ENCODE peak calls at places on chromosome 20, in four cellular contexts. R, U, X and J are unnamed samples.

GRCh38 chr20:2305946-2306345 is 10.1 kb downstream of the TGM3 start:
- DNase-seq in R (no peak), U (no peak), X (no peak), J (no peak)

GRCh38 chr20:44646641-44647274 is 4.7 kb downstream of the ADA start:
- DNase-seq in X (no peak), U (peak; percentile 42), R (peak; percentile 77), J (peak; percentile 31)

GRCh38 chr20:35404614-35405259 is 7.0 kb downstream of the UQCC1 start:
- DNase-seq in R (no peak), U (no peak), X (no peak), J (no peak)

GRCh38 chr20:50020283-50020682 is 37.5 kb downstream of the SNAI1 start:
- DNase-seq in R (peak; percentile 38), X (no peak), U (no peak), J (no peak)

GRCh38 chr20:40741507-40742106 is 52.6 kb upstream of the MAFB start:
- DNase-seq in U (peak; percentile 56), X (peak; percentile 64), R (peak; percentile 34), J (peak; percentile 43)

GRCh38 chr20:23114018-23114417 is 27.9 kb upstream of the CD93 start:
- DNase-seq in X (no peak), U (peak; percentile 68), R (no peak), J (no peak)

GRCh38 chr20:43458422-43458924 is 777 bp downstream of the SRSF6 start:
- DNase-seq in R (peak; percentile 21), X (no peak), U (no peak), J (peak; percentile 50)

GRCh38 chr20:62301773-62302340 is 940 bp upstream of the ADRM1 start:
- DNase-seq in U (peak; percentile 96), X (peak; percentile 93), R (peak; percentile 91), J (peak; percentile 97)

GRCh38 chr20:63765082-63765873 is 25.7 kb downstream of the SLC2A4RG start:
- DNase-seq in U (no peak), X (no peak), R (no peak), J (no peak)

GRCh38 chr20:52103469-52103910 is 88.1 kb downstream of the ZFP64 start:
- DNase-seq in X (peak; percentile 25), U (no peak), R (peak; percentile 20), J (peak; percentile 30)

GRCh38 chr20:50991076-50991475 is 31.8 kb downstream of the KCNG1 start:
- DNase-seq in U (no peak), X (peak; percentile 42), R (peak; percentile 37), J (no peak)

GRCh38 chr20:44526129-44526528 is 4.3 kb upstream of the SERINC3 start:
- DNase-seq in R (peak; percentile 52), X (peak; percentile 52), U (no peak), J (peak; percentile 25)

GRCh38 chr20:59082981-59083380 is 40.4 kb upstream of the PRELID3B start:
- DNase-seq in U (no peak), R (peak; percentile 77), X (no peak), J (peak; percentile 43)

GRCh38 chr20:56393133-56393472 is 658 bp downstream of the CSTF1 start:
- DNase-seq in U (no peak), X (no peak), R (no peak), J (peak; percentile 17)

GRCh38 chr20:22717466-22717865 is 133.1 kb upstream of the FOXA2 start:
- DNase-seq in X (no peak), U (no peak), R (no peak), J (peak; percentile 46)

GRCh38 chr20:44079968-44080560 is 106.9 kb downstream of the JPH2 start:
- DNase-seq in R (peak; percentile 71), U (no peak), X (no peak), J (no peak)

GRCh38 chr20:7161690-7162089 is 394.2 kb downstream of the BMP2 start:
- DNase-seq in U (no peak), R (no peak), X (no peak), J (no peak)

GRCh38 chr20:2006452-2007381 is 12.9 kb upstream of the PDYN start:
- DNase-seq in R (peak; percentile 30), X (no peak), U (peak; percentile 4), J (peak; percentile 65)

GRCh38 chr20:18496740-18497592 is at the start of gene RBBP9:
- DNase-seq in R (peak; percentile 73), X (peak; percentile 68), U (peak; percentile 87), J (peak; percentile 92)

GRCh38 chr20:18496042-18496441 is 983 bp downstream of the RBBP9 start:
- DNase-seq in X (no peak), U (no peak), R (no peak), J (peak; percentile 10)

GRCh38 chr20:18497603-18498002 is 578 bp upstream of the RBBP9 start:
- DNase-seq in R (no peak), X (no peak), U (no peak), J (no peak)
- H3K4me3 ChIP-seq in R (no peak overlapping the region), X (no peak overlapping the region), U (no peak overlapping the region), J (peak overlapping the region; percentile 100)

GRCh38 chr20:32052090-32052791 is at the start of gene HCK:
- DNase-seq in U (peak; percentile 51), R (no peak), X (no peak), J (no peak)
- H3K4me3 ChIP-seq in U (no peak within 1 kb of the TSS), R (no peak within 1 kb of the TSS), X (peak within 1 kb of the TSS; percentile 55), J (no peak within 1 kb of the TSS)

GRCh38 chr20:24472426-24472825 is 3.0 kb downstream of the SYNDIG1 start:
- DNase-seq in R (no peak), X (no peak), U (no peak), J (no peak)

GRCh38 chr20:24468401-24469115 is 871 bp upstream of the SYNDIG1 start:
- DNase-seq in X (no peak), U (no peak), R (no peak), J (no peak)

GRCh38 chr20:24470782-24471582 is 1.6 kb downstream of the SYNDIG1 start:
- DNase-seq in X (no peak), U (no peak), R (no peak), J (no peak)

GRCh38 chr20:24469116-24470030 is at the start of gene SYNDIG1:
- DNase-seq in R (no peak), X (no peak), U (no peak), J (peak; percentile 25)

DNA sequence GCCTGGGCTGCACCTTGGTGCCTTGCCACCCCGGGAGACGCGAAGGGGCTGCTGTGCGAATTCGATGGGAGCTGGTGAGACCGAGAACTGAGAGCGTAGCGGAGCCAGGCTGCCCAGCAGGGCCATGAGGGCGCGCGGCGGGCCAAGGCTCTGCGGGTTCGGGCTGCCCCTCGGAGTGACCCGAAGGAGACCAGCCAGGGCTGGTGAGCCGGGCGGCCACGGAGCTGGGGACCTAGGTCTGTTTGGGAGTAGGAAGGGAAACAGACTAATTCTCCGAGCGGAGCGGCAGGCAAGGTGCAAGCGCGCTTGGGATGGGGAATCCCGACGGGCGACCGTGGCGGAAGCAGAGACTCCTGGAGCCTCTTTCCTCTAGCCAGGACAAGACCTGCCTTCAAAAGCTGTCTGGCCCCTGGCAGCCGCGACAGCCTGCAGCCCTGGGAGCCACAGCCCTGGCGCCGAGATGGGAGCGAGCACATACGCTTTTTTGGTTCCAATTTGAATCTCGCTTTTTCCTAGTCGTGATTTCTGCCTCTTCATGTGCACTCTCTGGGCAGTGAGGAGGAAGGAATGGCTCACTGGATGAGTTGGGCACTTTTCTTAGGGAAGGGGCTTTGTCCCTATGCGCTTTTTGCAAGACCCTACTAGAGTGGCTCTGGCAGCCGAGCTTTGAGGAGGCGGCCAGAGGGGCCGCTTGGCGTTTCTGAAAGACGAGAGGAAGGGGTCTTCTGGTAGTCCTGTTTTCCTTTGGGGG is 777 bp downstream of the SYNDIG1 start:
- DNase-seq in R (no peak), X (no peak), U (no peak), J (peak; percentile 6)
- H3K4me3 ChIP-seq in R (no peak overlapping the region), X (peak overlapping the region; percentile 80), U (no peak overlapping the region), J (peak overlapping the region; percentile 87)

GRCh38 chr20:19765266-19765665 is 7.2 kb downstream of the RIN2 start:
- DNase-seq in R (no peak), X (no peak), U (no peak), J (no peak)
- H3K4me3 ChIP-seq in R (no peak overlapping the region), X (no peak overlapping the region), U (no peak overlapping the region), J (no peak overlapping the region)